ENCODE peak calls at places on chromosome 16, in four cellular contexts. X is endothelial cell of umbilical vein, R is SK-MEL-5, B is SW 1271. P is an unnamed sample.
A peak's percentile ranks its signal among the peaks of the same experiment; 100 is the strongest.

GRCh38 chr16:68230956-68231355 is 5.0 kb downstream of the ESRP2 start:
- DNase-seq in R (no peak), B (no peak), X (no peak), P (no peak)

GRCh38 chr16:474420-475122 is 49.1 kb downstream of the RAB11FIP3 start:
- DNase-seq in R (peak; percentile 80), B (no peak), X (no peak), P (no peak)

GRCh38 chr16:58661199-58661830 is 23.3 kb downstream of the SLC38A7 start:
- DNase-seq in B (peak; percentile 75), R (peak; percentile 87), X (peak; percentile 81), P (peak; percentile 70)

GRCh38 chr16:7313170-7313569 is 19.5 kb upstream of the RBFOX1 start:
- DNase-seq in X (no peak), B (no peak), R (peak; percentile 26), P (no peak)

GRCh38 chr16:1050466-1050865 is 22.1 kb upstream of the SSTR5 start:
- DNase-seq in R (no peak), X (no peak), B (no peak), P (no peak)

GRCh38 chr16:47311738-47312505 is 148.9 kb downstream of the ITFG1 start:
- DNase-seq in B (peak; percentile 0), R (no peak), X (peak; percentile 32), P (no peak)

GRCh38 chr16:11627822-11628457 is 40.3 kb upstream of the SNN start:
- DNase-seq in B (no peak), X (no peak), R (no peak), P (no peak)

GRCh38 chr16:25692307-25692706 is 548 bp downstream of the HS3ST4 start:
- DNase-seq in B (no peak), X (no peak), R (no peak), P (no peak)

GRCh38 chr16:64437706-64438329 is 684.0 kb downstream of the CDH11 start:
- DNase-seq in X (peak; percentile 42), R (no peak), B (no peak), P (no peak)

GRCh38 chr16:81517630-81518438 is 73.2 kb downstream of the CMIP start:
- DNase-seq in R (no peak), X (peak; percentile 82), B (no peak), P (peak; percentile 46)

GRCh38 chr16:77807-78443 is at the start of gene MPG:
- DNase-seq in R (peak; percentile 74), X (peak; percentile 69), B (peak; percentile 54), P (peak; percentile 87)

GRCh38 chr16:15041260-15042011 is 14.4 kb downstream of the NTAN1 start:
- DNase-seq in X (no peak), B (no peak), R (no peak), P (peak; percentile 51)

GRCh38 chr16:75402174-75402820 is 31.0 kb downstream of the CFDP1 start:
- DNase-seq in X (peak; percentile 94), B (no peak), R (no peak), P (peak; percentile 85)

GRCh38 chr16:88772871-88773811 is 11.9 kb downstream of the PIEZO1 start:
- DNase-seq in X (no peak), B (no peak), R (no peak), P (peak; percentile 69)

GRCh38 chr16:80174416-80174815 is 366.4 kb upstream of the DYNLRB2 start:
- DNase-seq in X (no peak), R (no peak), B (peak; percentile 47), P (no peak)

GRCh38 chr16:6018848-6019489 is 921.4 kb upstream of the EEF2KMT start:
- DNase-seq in B (no peak), R (no peak), X (no peak), P (no peak)

P was measured in lung microvascular endothelial cell.